ENCODE peak calls at places on chromosomes 5 and 9, in nine cellular contexts. U, E, B, A, P, V, C, H and D are unnamed samples.

GRCh38 chr5:37519807-37520206 is 140.7 kb downstream of the WDR70 start:
- DNase-seq in U (no peak), E (no peak), B (no peak), A (no peak), P (no peak), V (no peak), C (no peak), H (no peak), D (no peak)

GRCh38 chr5:43616535-43616934 is 13.6 kb downstream of the NNT start:
- DNase-seq in U (no peak), E (peak), B (no peak), A (no peak), P (no peak), V (peak), C (no peak), H (no peak), D (no peak)

GRCh38 chr5:24606974-24607373 is 37.8 kb downstream of the CDH10 start:
- DNase-seq in U (no peak), E (no peak), B (no peak), A (no peak), P (no peak), V (no peak), C (no peak), H (no peak), D (no peak)

GRCh38 chr5:163478126-163478981 is 17.9 kb downstream of the HMMR start:
- DNase-seq in U (no peak), E (peak), B (no peak), A (no peak), P (no peak), V (peak), C (no peak), H (no peak), D (no peak)

GRCh38 chr5:148043705-148044104 is 20.1 kb upstream of the SPINK5 start:
- DNase-seq in U (no peak), E (no peak), B (no peak), A (no peak), P (no peak), V (no peak), C (no peak), H (no peak), D (no peak)

GRCh38 chr5:126965061-126965475 is 65.3 kb downstream of the MARCHF3 start:
- DNase-seq in U (no peak), E (peak), B (no peak), A (peak), P (no peak), V (peak), C (no peak), H (peak), D (no peak)

GRCh38 chr5:131426011-131426410 is 162.2 kb downstream of the CDC42SE2 start:
- DNase-seq in U (no peak), E (no peak), B (no peak), A (no peak), P (no peak), V (no peak), C (no peak), H (no peak), D (no peak)

GRCh38 chr9:125747053-125747764 is at the start of gene PBX3:
- DNase-seq in U (no peak), E (peak), B (no peak), A (no peak), P (peak), V (peak), C (peak), H (no peak), D (peak)

GRCh38 chr5:120354126-120354525 is 110.0 kb upstream of the PRR16 start:
- DNase-seq in U (no peak), E (no peak), B (no peak), A (no peak), P (no peak), V (no peak), C (no peak), H (no peak), D (no peak)

GRCh38 chr5:40437452-40437861 is 242.3 kb upstream of the PTGER4 start:
- DNase-seq in U (no peak), E (peak), B (no peak), A (no peak), P (no peak), V (peak), C (peak), H (peak), D (no peak)

GRCh38 chr5:90092734-90093133 is 316.8 kb downstream of the CETN3 start:
- DNase-seq in U (no peak), E (peak), B (no peak), A (no peak), P (no peak), V (no peak), C (no peak), H (no peak), D (no peak)

GRCh38 chr5:64653776-64654175 is 36.5 kb upstream of the SHISAL2B start:
- DNase-seq in U (no peak), E (no peak), B (no peak), A (no peak), P (no peak), V (no peak), C (no peak), H (no peak), D (no peak)

GRCh38 chr9:37942616-37943328 is 38.8 kb upstream of the SLC25A51 start:
- DNase-seq in U (no peak), E (no peak), B (no peak), A (no peak), P (no peak), V (no peak), C (no peak), H (no peak), D (no peak)

GRCh38 chr9:93060746-93061259 is 2.3 kb downstream of the SUSD3 start:
- DNase-seq in U (no peak), E (peak), B (no peak), A (no peak), P (peak), V (peak), C (no peak), H (no peak), D (peak)

GRCh38 chr5:55440188-55440646 is 94.5 kb downstream of the PLPP1 start:
- DNase-seq in U (no peak), E (peak), B (no peak), A (peak), P (no peak), V (no peak), C (no peak), H (no peak), D (no peak)

GRCh38 chr5:121350493-121350892 is 501.2 kb upstream of the FTMT start:
- DNase-seq in U (no peak), E (peak), B (no peak), A (no peak), P (no peak), V (peak), C (no peak), H (peak), D (no peak)

GRCh38 chr9:83281306-83282255 is 218.6 kb upstream of the RASEF start:
- DNase-seq in U (no peak), E (peak), B (no peak), A (peak), P (peak), V (peak), C (no peak), H (peak), D (no peak)

GRCh38 chr5:168334161-168335094 is 43.0 kb downstream of the WWC1 start:
- DNase-seq in U (peak), E (peak), B (no peak), A (no peak), P (peak), V (peak), C (no peak), H (no peak), D (no peak)

GRCh38 chr5:34012791-34013190 is 4.9 kb upstream of the AMACR start:
- DNase-seq in U (no peak), E (no peak), B (no peak), A (no peak), P (no peak), V (peak), C (no peak), H (no peak), D (peak)

GRCh38 chr5:129135633-129136032 is 41.1 kb downstream of the ISOC1 start:
- DNase-seq in U (peak), E (no peak), B (no peak), A (no peak), P (no peak), V (no peak), C (peak), H (no peak), D (no peak)

GRCh38 chr9:16704489-16705111 is 165.9 kb downstream of the BNC2 start:
- DNase-seq in U (peak), E (no peak), B (peak), A (no peak), P (peak), V (peak), C (no peak), H (no peak), D (no peak)

GRCh38 chr5:125125031-125125823 is 378.8 kb upstream of the ZNF608 start:
- DNase-seq in U (no peak), E (no peak), B (no peak), A (no peak), P (no peak), V (no peak), C (no peak), H (no peak), D (no peak)

GRCh38 chr5:176155882-176156497 is 82.2 kb upstream of the SIMC1 start:
- DNase-seq in U (no peak), E (peak), B (no peak), A (no peak), P (no peak), V (peak), C (no peak), H (no peak), D (no peak)

GRCh38 chr9:133954862-133955529 is 37.1 kb downstream of the VAV2 start:
- DNase-seq in U (no peak), E (no peak), B (no peak), A (no peak), P (peak), V (no peak), C (no peak), H (no peak), D (peak)

GRCh38 chr9:75964431-75964830 is 74.0 kb downstream of the PCSK5 start:
- DNase-seq in U (no peak), E (peak), B (no peak), A (no peak), P (no peak), V (no peak), C (no peak), H (no peak), D (no peak)

GRCh38 chr5:142324377-142324870 is 397 bp downstream of the SPRY4 start:
- DNase-seq in U (no peak), E (no peak), B (peak), A (no peak), P (peak), V (no peak), C (no peak), H (no peak), D (peak)

GRCh38 chr5:127076730-127077129 is 3.4 kb upstream of the C5orf63 start:
- DNase-seq in U (no peak), E (peak), B (no peak), A (peak), P (peak), V (peak), C (no peak), H (no peak), D (no peak)

GRCh38 chr9:96149142-96149541 is 152.8 kb downstream of the HSD17B3 start:
- DNase-seq in U (no peak), E (no peak), B (no peak), A (no peak), P (no peak), V (peak), C (no peak), H (no peak), D (no peak)
- H3K4me3 ChIP-seq in U (no peak), E (no peak), B (no peak), A (no peak), P (no peak), V (no peak), C (no peak), H (no peak), D (no peak)

GRCh38 chr9:99362317-99362716 is 140.2 kb downstream of the SEC61B start:
- DNase-seq in U (no peak), E (no peak), B (no peak), A (no peak), P (no peak), V (no peak), C (no peak), H (no peak), D (no peak)

GRCh38 chr9:99365233-99365980 is 143.3 kb downstream of the SEC61B start:
- DNase-seq in U (no peak), E (peak), B (no peak), A (peak), P (no peak), V (peak), C (no peak), H (no peak), D (no peak)

GRCh38 chr9:99366183-99366582 is 144.1 kb downstream of the SEC61B start:
- DNase-seq in U (no peak), E (no peak), B (no peak), A (no peak), P (no peak), V (no peak), C (no peak), H (no peak), D (no peak)

GRCh38 chr9:99361827-99362226 is 139.7 kb downstream of the SEC61B start:
- DNase-seq in U (no peak), E (no peak), B (no peak), A (no peak), P (no peak), V (peak), C (no peak), H (no peak), D (no peak)

DNA sequence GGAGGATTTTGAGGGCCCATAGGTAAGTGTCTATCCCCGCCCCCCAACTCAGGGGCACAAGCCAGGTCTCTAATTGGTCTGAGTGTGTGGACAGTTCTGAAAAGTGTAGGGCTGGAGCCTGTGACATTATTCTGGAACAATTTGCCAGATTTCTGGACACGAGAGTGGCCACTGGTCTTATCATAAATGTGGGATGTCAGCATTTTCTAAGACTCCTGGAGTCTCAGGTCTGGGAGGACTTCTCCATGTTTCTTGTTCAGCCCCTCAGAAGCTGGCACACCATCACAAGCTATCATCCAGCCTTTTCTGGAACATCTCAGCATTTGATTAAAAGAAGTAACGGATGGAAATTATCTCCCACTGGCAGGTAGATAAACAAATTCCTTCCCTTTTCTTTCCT is 141.4 kb downstream of the SEC61B start:
- DNase-seq in U (no peak), E (no peak), B (no peak), A (no peak), P (no peak), V (no peak), C (no peak), H (no peak), D (no peak)
- H3K4me3 ChIP-seq in U (no peak), E (no peak), B (no peak), A (no peak), P (no peak), V (no peak), C (no peak), H (no peak), D (no peak)

GRCh38 chr9:114908796-114909448 is 21.5 kb downstream of the TNFSF8 start:
- DNase-seq in U (no peak), E (peak), B (no peak), A (no peak), P (no peak), V (no peak), C (no peak), H (no peak), D (no peak)
- H3K4me3 ChIP-seq in U (no peak), E (no peak), B (no peak), A (no peak), P (no peak), V (no peak), C (peak), H (no peak), D (no peak)

GRCh38 chr5:140220032-140220697 is 45.2 kb downstream of the CYSTM1 start:
- DNase-seq in U (peak), E (peak), B (no peak), A (no peak), P (no peak), V (no peak), C (no peak), H (no peak), D (no peak)
- H3K4me3 ChIP-seq in U (no peak), E (no peak), B (no peak), A (no peak), P (no peak), V (no peak), C (no peak), H (no peak), D (no peak)

GRCh38 chr5:91312698-91313097 is 70.4 kb downstream of the ARRDC3 start:
- DNase-seq in U (no peak), E (peak), B (no peak), A (no peak), P (no peak), V (no peak), C (no peak), H (no peak), D (no peak)
- H3K4me3 ChIP-seq in U (no peak), E (no peak), B (no peak), A (no peak), P (no peak), V (no peak), C (no peak), H (no peak), D (peak)

GRCh38 chr9:113501821-113502220 is 38.3 kb downstream of the RGS3 start:
- DNase-seq in U (no peak), E (no peak), B (no peak), A (no peak), P (no peak), V (no peak), C (no peak), H (no peak), D (no peak)
- H3K4me3 ChIP-seq in U (no peak), E (peak), B (peak), A (no peak), P (peak), V (no peak), C (no peak), H (no peak), D (peak)

GRCh38 chr9:114928092-114928491 is 2.3 kb downstream of the TNFSF8 start:
- DNase-seq in U (no peak), E (no peak), B (no peak), A (no peak), P (no peak), V (no peak), C (no peak), H (no peak), D (no peak)
- H3K4me3 ChIP-seq in U (no peak), E (no peak), B (peak), A (no peak), P (no peak), V (no peak), C (peak), H (no peak), D (peak)

GRCh38 chr9:19130436-19130835 is 3.1 kb upstream of the PLIN2 start:
- DNase-seq in U (no peak), E (no peak), B (no peak), A (no peak), P (no peak), V (no peak), C (no peak), H (no peak), D (no peak)
- H3K4me3 ChIP-seq in U (no peak), E (no peak), B (no peak), A (no peak), P (no peak), V (no peak), C (no peak), H (no peak), D (no peak)

GRCh38 chr5:58890265-58890664 is 307.4 kb downstream of the RAB3C start:
- DNase-seq in U (no peak), E (no peak), B (no peak), A (no peak), P (no peak), V (no peak), C (no peak), H (no peak), D (no peak)

GRCh38 chr5:58887721-58888409 is 305.0 kb downstream of the RAB3C start:
- DNase-seq in U (no peak), E (peak), B (peak), A (no peak), P (peak), V (peak), C (no peak), H (no peak), D (no peak)

GRCh38 chr5:58891971-58892343 is 309.1 kb downstream of the RAB3C start:
- DNase-seq in U (no peak), E (no peak), B (no peak), A (no peak), P (no peak), V (no peak), C (no peak), H (no peak), D (no peak)

GRCh38 chr5:58893551-58893950 is 310.7 kb downstream of the RAB3C start:
- DNase-seq in U (no peak), E (no peak), B (no peak), A (no peak), P (no peak), V (no peak), C (no peak), H (no peak), D (no peak)

GRCh38 chr5:58891072-58891970 is 308.4 kb downstream of the RAB3C start:
- DNase-seq in U (peak), E (peak), B (peak), A (peak), P (peak), V (peak), C (peak), H (peak), D (no peak)
- H3K4me3 ChIP-seq in U (no peak), E (peak), B (peak), A (peak), P (no peak), V (peak), C (no peak), H (peak), D (no peak)

DNA sequence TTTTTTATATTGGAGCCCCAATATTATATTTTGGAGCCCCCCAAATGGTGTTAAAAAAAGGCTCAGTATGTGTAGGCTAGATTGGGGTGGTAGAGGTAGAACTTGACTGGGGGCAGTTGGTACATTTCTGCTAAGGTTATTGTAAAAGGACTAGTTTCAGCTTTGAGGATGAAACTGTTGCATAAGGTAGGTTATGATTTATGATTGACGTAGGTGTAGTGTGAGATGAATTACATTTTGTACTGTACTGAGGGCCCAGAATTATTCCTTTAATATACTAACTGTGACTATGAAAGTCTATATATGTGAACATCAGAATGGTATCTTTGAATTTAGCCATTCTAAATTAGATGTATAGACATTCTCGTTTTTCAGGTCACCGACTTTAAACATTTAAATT is 3.6 kb downstream of the RIC1 start:
- DNase-seq in U (no peak), E (no peak), B (no peak), A (no peak), P (no peak), V (no peak), C (no peak), H (no peak), D (no peak)
- H3K4me3 ChIP-seq in U (no peak), E (no peak), B (no peak), A (no peak), P (no peak), V (no peak), C (no peak), H (no peak), D (no peak)